ENCODE peak calls at places on chromosomes 7 and 10, in eight cellular contexts. Z is GM23248; Y is dorsolateral prefrontal cortex; X is CD4-positive, alpha-beta memory T cell; F is skeletal muscle cell; R is left lung; T is left ventricle myocardium inferior; W is gastrocnemius medialis. O is an unnamed sample.
A peak's percentile ranks its signal among the peaks of the same experiment; 100 is the strongest.

GRCh38 chr10:99339077-99339476 is 9.9 kb downstream of the CNNM1 start:
- DNase-seq in Z (peak; percentile 56), Y (no peak), X (no peak), F (no peak), R (no peak), T (no peak), W (no peak), O (no peak)

GRCh38 chr7:110590415-110590814 is 500.5 kb upstream of the LRRN3 start:
- DNase-seq in Z (no peak), Y (no peak), X (no peak), F (no peak), R (no peak), T (no peak), W (no peak), O (no peak)

GRCh38 chr10:6755891-6756460 is 175.9 kb upstream of the PRKCQ start:
- DNase-seq in Z (peak; percentile 60), Y (no peak), X (no peak), F (peak; percentile 63), R (no peak), T (no peak), W (no peak), O (no peak)

GRCh38 chr7:2403718-2404648 is 572 bp downstream of the CHST12 start:
- DNase-seq in Z (peak; percentile 72), Y (peak; percentile 40), X (peak; percentile 52), F (no peak), R (peak; percentile 84), T (peak; percentile 40), W (no peak), O (peak; percentile 63)

GRCh38 chr7:16817536-16817935 is 12.7 kb upstream of the AGR2 start:
- DNase-seq in Z (peak; percentile 70), Y (no peak), X (no peak), F (peak; percentile 45), R (no peak), T (no peak), W (no peak), O (no peak)

GRCh38 chr10:132881186-132881920 is 61.0 kb downstream of the CFAP46 start:
- DNase-seq in Z (no peak), Y (no peak), X (no peak), F (no peak), R (peak; percentile 54), T (no peak), W (no peak), O (no peak)

GRCh38 chr7:1264345-1265280 is 31.9 kb downstream of the UNCX start:
- DNase-seq in Z (no peak), Y (no peak), X (no peak), F (no peak), R (peak; percentile 59), T (no peak), W (no peak), O (no peak)

GRCh38 chr7:2873686-2874551 is 29.8 kb upstream of the GNA12 start:
- DNase-seq in Z (peak; percentile 92), Y (no peak), X (no peak), F (peak; percentile 87), R (no peak), T (no peak), W (no peak), O (no peak)

GRCh38 chr10:119030421-119031250 is 1.1 kb downstream of the NANOS1 start:
- DNase-seq in Z (peak; percentile 57), Y (no peak), X (peak; percentile 62), F (no peak), R (peak; percentile 85), T (peak; percentile 39), W (peak; percentile 65), O (peak; percentile 54)

GRCh38 chr10:91296471-91296870 is 76.0 kb downstream of the PCGF5 start:
- DNase-seq in Z (peak; percentile 40), Y (no peak), X (no peak), F (no peak), R (no peak), T (no peak), W (no peak), O (no peak)

GRCh38 chr7:14691597-14692203 is 210.9 kb downstream of the DGKB start:
- DNase-seq in Z (peak; percentile 24), Y (peak; percentile 62), X (no peak), F (no peak), R (no peak), T (peak; percentile 49), W (no peak), O (peak; percentile 35)

GRCh38 chr10:74799840-74800239 is 26.6 kb upstream of the KAT6B start:
- DNase-seq in Z (peak; percentile 85), Y (no peak), X (no peak), F (peak; percentile 82), R (no peak), T (no peak), W (no peak), O (no peak)

GRCh38 chr7:49433794-49434193 is 339.6 kb upstream of the VWC2 start:
- DNase-seq in Z (no peak), Y (no peak), X (no peak), F (no peak), R (no peak), T (no peak), W (no peak), O (no peak)

GRCh38 chr10:46104071-46104585 is 58.1 kb upstream of the MSMB start:
- DNase-seq in Z (no peak), Y (no peak), X (no peak), F (no peak), R (no peak), T (no peak), W (no peak), O (no peak)

GRCh38 chr10:63267414-63268138 is 134.4 kb downstream of the NRBF2 start:
- DNase-seq in Z (peak; percentile 85), Y (no peak), X (no peak), F (peak; percentile 64), R (no peak), T (no peak), W (no peak), O (no peak)

GRCh38 chr10:82981137-82981723 is 1106.2 kb downstream of the NRG3 start:
- DNase-seq in Z (peak; percentile 66), Y (no peak), X (no peak), F (peak; percentile 52), R (no peak), T (no peak), W (no peak), O (no peak)

GRCh38 chr7:65239707-65240352 is 133.8 kb upstream of the ZNF92 start:
- DNase-seq in Z (peak; percentile 23), Y (peak; percentile 23), X (no peak), F (no peak), R (peak; percentile 85), T (no peak), W (no peak), O (no peak)

GRCh38 chr7:40324889-40325288 is 190.1 kb downstream of the SUGCT start:
- DNase-seq in Z (no peak), Y (no peak), X (no peak), F (no peak), R (no peak), T (no peak), W (no peak), O (no peak)

GRCh38 chr7:113774182-113774807 is 144.5 kb downstream of the PPP1R3A start:
- DNase-seq in Z (peak; percentile 70), Y (no peak), X (no peak), F (no peak), R (no peak), T (no peak), W (peak; percentile 49), O (no peak)

GRCh38 chr10:46226232-46226631 is 60.6 kb upstream of the ANTXRL start:
- DNase-seq in Z (no peak), Y (no peak), X (no peak), F (no peak), R (peak; percentile 31), T (no peak), W (no peak), O (no peak)

GRCh38 chr7:129609666-129610065 is 1.9 kb upstream of the NRF1 start:
- DNase-seq in Z (peak; percentile 61), Y (no peak), X (no peak), F (no peak), R (no peak), T (no peak), W (no peak), O (no peak)
- H3K4me3 ChIP-seq in Z (peak overlapping the region; percentile 97), Y (no peak overlapping the region), X (no peak overlapping the region), F (no peak overlapping the region), R (no peak overlapping the region), T (peak overlapping the region; percentile 90), W (no peak overlapping the region), O (no peak overlapping the region)

GRCh38 chr10:61050120-61050745 is 106.2 kb upstream of the RHOBTB1 start:
- DNase-seq in Z (no peak), Y (no peak), X (no peak), F (no peak), R (no peak), T (no peak), W (no peak), O (no peak)
- H3K4me3 ChIP-seq in Z (no peak overlapping the region), Y (no peak overlapping the region), X (no peak overlapping the region), F (no peak overlapping the region), R (no peak overlapping the region), T (no peak overlapping the region), W (no peak overlapping the region), O (no peak overlapping the region)

DNA sequence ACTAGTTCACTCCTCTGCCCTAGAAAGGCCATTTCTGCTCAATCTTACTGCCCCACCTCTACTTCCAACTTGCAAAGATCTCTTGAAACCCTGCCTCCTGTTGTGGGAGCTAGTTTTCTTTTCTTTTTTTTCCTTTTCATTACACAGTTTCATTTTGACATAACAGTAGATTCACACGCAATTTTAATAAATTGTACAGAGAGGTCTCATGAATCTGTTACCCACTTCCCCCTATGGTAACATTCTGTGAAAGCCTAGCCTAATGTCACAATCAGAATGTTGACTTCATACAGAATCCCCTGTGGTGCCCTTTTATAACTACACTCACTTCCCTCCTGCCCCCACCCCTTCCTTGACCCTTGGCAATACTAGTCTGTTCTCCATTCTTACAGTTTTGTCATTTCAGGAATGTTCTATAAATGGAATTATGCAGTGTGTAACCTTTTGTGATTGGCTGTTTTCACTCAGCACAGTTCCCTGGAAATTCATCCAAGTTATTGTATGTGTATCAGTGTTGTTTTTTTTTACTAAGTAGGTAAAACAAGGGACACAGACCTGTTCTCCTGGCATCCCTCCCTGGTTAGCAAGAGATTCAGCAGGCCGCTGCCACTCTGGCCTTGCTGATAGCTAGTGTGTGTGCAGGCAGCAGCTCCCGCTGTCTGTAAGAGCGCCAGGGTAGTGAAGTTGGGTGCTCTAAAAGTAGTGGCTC is 21.5 kb downstream of the CHST3 start:
- DNase-seq in Z (peak; percentile 63), Y (no peak), X (no peak), F (peak; percentile 87), R (no peak), T (no peak), W (no peak), O (no peak)
- H3K4me3 ChIP-seq in Z (no peak overlapping the region), Y (no peak overlapping the region), X (no peak overlapping the region), F (no peak overlapping the region), R (no peak overlapping the region), T (peak overlapping the region; percentile 31), W (no peak overlapping the region), O (no peak overlapping the region)

DNA sequence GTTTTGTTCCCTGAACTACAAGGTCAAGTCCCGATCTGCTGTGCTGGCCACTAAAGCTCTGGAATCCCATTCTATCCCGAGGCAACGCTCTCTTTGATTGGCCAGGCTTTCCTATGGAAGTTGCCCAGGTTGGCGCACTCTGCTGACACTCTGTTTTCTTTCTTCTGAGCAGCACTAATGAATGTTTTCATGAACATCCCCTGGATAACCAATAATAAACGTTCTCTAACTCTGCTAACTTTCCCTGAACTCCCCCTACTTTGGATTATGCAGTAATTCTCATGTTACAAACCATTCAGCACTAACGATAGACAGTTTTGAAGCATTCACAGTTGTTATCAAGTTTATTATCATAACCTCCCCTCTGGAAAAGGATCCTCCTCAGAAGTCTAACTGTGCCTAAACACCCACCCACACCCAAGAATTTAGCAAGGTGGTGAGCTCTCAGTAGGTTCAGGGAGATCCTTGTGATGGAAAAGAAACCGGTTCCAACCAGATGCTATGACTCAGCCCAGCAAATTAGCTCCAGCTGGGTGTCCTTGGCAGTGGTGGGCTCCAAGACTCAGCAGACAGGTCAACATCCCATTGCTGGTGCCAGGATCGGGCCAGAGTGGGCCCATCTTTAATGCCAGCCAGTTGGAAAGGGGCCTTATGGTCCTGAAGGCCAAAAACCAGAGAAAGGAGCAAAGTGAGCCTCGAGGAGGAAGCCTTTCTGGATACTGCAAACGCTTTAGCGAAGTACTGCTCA is 68.4 kb downstream of the CREB3L2 start:
- DNase-seq in Z (peak; percentile 76), Y (no peak), X (no peak), F (no peak), R (no peak), T (no peak), W (peak; percentile 25), O (no peak)
- H3K4me3 ChIP-seq in Z (peak overlapping the region; percentile 50), Y (no peak overlapping the region), X (no peak overlapping the region), F (no peak overlapping the region), R (no peak overlapping the region), T (no peak overlapping the region), W (no peak overlapping the region), O (no peak overlapping the region)

O was measured in Peyer's patch.